ENCODE peak calls at places on chromosome 16, in four cellular contexts. O is H9, N is neural progenitor cell, B is IMR-90. Y is an unnamed sample.

GRCh38 chr16:4385066-4385788 is 13.6 kb downstream of the VASN start:
- DNase-seq in N (no peak), B (no peak), O (no peak), Y (no peak)

GRCh38 chr16:4936181-4936990 is 562 bp downstream of the PPL start:
- DNase-seq in N (peak; percentile 75), B (no peak), O (peak; percentile 71), Y (peak; percentile 32)

GRCh38 chr16:54930034-54930938 is at the start of gene IRX5:
- DNase-seq in B (peak; percentile 81), O (peak; percentile 94), N (peak; percentile 96), Y (peak; percentile 67)

GRCh38 chr16:3112058-3112880 is at the start of gene ZNF205:
- DNase-seq in O (peak; percentile 87), N (peak; percentile 85), B (peak; percentile 70), Y (peak; percentile 79)

GRCh38 chr16:50251375-50252081 is 14.8 kb upstream of the ADCY7 start:
- DNase-seq in N (no peak), O (no peak), B (peak; percentile 91), Y (peak; percentile 83)

GRCh38 chr16:68802190-68802589 is 41.1 kb upstream of the TANGO6 start:
- DNase-seq in B (peak; percentile 81), O (no peak), N (no peak), Y (peak; percentile 98)

GRCh38 chr16:27520982-27521673 is 28.6 kb downstream of the GTF3C1 start:
- DNase-seq in O (no peak), N (no peak), B (peak; percentile 63), Y (peak; percentile 56)

GRCh38 chr16:17359778-17360177 is 111.0 kb downstream of the XYLT1 start:
- DNase-seq in N (no peak), B (peak; percentile 70), O (no peak), Y (peak; percentile 78)

GRCh38 chr16:28042856-28043255 is 20.7 kb downstream of the GSG1L start:
- DNase-seq in O (no peak), N (no peak), B (peak; percentile 27), Y (peak; percentile 72)

GRCh38 chr16:27281285-27281684 is 12.7 kb upstream of the NSMCE1 start:
- DNase-seq in O (no peak), B (no peak), N (no peak), Y (no peak)

GRCh38 chr16:74186589-74186988 is 110.0 kb upstream of the PSMD7 start:
- DNase-seq in N (no peak), B (peak; percentile 48), O (no peak), Y (peak; percentile 88)

GRCh38 chr16:59048876-59049275 is 314.8 kb upstream of the GOT2 start:
- DNase-seq in N (no peak), B (no peak), O (no peak), Y (peak; percentile 14)

GRCh38 chr16:71383054-71383773 is 24.7 kb downstream of the CALB2 start:
- DNase-seq in B (peak; percentile 5), O (peak; percentile 45), N (peak; percentile 43), Y (no peak)

GRCh38 chr16:53082509-53082908 is 27.7 kb downstream of the CHD9 start:
- DNase-seq in O (no peak), B (no peak), N (no peak), Y (no peak)
- H3K4me1 ChIP-seq in O (peaks cover 19% of the 10 kb centered on the region), B (peaks cover 22% of the 10 kb centered on the region), N (peaks cover 22% of the 10 kb centered on the region), Y (peaks cover 20% of the 10 kb centered on the region)

DNA sequence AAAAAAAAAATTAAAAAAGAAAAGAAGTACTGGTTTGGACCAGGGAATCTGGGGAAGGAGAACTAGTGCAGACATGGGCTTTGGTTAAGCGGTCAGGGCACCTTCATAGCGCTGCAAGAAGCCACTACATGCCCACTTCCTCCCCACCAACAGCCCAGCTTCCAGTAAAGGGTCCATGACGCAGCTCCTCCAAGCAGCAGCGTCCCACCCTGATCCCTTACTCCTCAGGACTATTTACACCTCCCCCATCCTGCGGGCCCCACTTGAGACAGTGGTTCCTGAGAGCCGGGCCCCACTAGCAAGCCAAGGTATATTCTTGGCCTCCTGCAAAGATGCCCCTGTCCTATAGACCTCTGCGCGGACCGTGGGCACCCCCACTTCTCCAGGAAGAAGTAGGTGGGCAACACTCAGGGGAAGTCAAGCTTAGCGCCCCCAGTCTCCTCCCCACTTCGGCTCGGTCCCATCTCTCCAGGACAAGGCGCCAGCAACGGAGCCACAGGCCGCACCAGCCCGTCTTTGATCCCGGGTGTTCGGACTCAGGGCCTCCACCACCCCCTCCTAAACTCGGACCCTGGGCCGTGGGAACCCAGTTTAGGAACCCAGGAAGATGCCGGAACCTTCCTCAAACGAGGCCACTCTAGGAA is 913 bp upstream of the PRR14 start:
- DNase-seq in N (no peak), O (no peak), B (no peak), Y (no peak)
- H3K9ac ChIP-seq in N (no peak overlapping the region), O (no peak overlapping the region), B (peak overlapping the region; percentile 17), Y (peak overlapping the region; percentile 62)

GRCh38 chr16:65294154-65294553 is 172.3 kb upstream of the CDH11 start:
- DNase-seq in O (no peak), B (no peak), N (no peak), Y (no peak)

GRCh38 chr16:65295527-65295926 is 173.7 kb upstream of the CDH11 start:
- DNase-seq in N (no peak), O (no peak), B (no peak), Y (no peak)

GRCh38 chr16:65294708-65295107 is 172.8 kb upstream of the CDH11 start:
- DNase-seq in N (no peak), O (no peak), B (no peak), Y (no peak)

GRCh38 chr16:65301029-65301428 is 179.2 kb upstream of the CDH11 start:
- DNase-seq in O (no peak), N (no peak), B (no peak), Y (no peak)

GRCh38 chr16:65297453-65297852 is 175.6 kb upstream of the CDH11 start:
- DNase-seq in O (no peak), N (no peak), B (no peak), Y (no peak)
- H3K27ac ChIP-seq in O (no peak overlapping the region), N (no peak overlapping the region), B (no peak overlapping the region), Y (no peak overlapping the region)

GRCh38 chr16:77679336-77679735 is 43.0 kb upstream of the NUDT7 start:
- DNase-seq in O (no peak), N (no peak), B (no peak), Y (no peak)
- H3K4me1 ChIP-seq in O (peaks cover 1% of the 10 kb centered on the region), N (no peaks in the 10 kb centered on the region), B (peaks cover 1% of the 10 kb centered on the region), Y (peaks cover 2% of the 10 kb centered on the region)

DNA sequence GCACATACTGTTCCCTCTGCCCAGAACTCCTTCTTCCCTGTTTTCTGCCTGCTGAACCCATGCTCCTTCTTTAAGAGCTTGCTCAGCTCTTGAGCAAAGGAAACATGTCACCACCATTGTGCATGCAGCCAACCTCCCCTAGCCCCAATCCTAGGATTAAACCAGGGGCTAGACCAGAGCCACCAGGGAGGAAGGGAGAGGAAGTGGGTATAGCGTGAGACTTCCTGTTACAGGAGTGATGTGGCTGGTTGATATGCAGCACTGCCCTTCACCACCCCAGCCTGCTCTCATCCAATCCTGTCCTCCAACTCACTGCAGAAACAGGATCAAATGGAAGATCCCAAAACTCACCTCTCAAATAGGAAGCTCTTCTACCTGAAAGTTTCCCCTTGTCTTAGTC is 67.1 kb upstream of the CDH5 start:
- DNase-seq in N (no peak), B (no peak), O (no peak), Y (no peak)
- H3K9ac ChIP-seq in N (no peak overlapping the region), B (no peak overlapping the region), O (no peak overlapping the region), Y (no peak overlapping the region)

DNA sequence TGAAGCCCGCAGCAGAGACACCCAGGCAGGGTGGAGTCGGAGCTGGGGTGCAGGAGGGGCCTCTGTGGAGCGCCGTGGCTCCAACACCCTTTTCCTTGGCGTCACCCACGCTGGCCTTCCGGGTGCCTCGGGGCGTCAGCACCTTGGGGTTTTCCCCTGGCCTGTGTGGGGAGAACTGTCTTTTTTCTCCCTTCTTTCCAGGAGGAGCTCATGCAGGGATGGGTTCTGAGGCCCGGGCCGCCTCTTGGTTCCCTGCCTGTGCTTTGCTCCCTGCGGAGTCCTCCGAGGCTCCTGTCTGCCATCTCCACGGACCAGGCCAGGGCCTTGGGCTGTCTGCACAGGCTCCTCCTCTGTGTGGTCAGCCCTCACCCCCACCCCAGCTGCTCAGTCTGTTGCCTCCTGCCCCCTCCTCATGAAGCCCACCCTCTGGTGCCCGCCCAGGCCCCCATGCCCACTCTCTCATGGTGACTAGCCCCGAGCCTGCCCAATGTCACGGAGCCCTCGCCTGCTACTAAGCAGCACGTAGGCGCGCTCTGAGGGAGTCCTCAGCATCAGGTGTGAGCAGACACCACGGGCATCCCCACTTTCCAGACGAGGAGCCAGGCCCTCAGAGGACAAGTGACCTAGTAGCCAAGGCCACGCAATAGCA is 5.0 kb downstream of the KATNB1 start:
- DNase-seq in B (no peak), N (no peak), O (peak; percentile 17), Y (no peak)
- H3K27ac ChIP-seq in B (no peak overlapping the region), N (no peak overlapping the region), O (no peak overlapping the region), Y (no peak overlapping the region)

Y was measured in fibroblast of lung.